ENCODE peak calls at places on chromosome 3, in ten cellular contexts. B is psoas muscle; I is Caco-2; D is left ventricle myocardium inferior; G is aorta; X is CD4-positive, CD25-positive, alpha-beta regulatory T cell; P is AG09309; T is fibroblast of pulmonary artery; C is HL-60; W is endodermal cell. K is an unnamed sample.

GRCh38 chr3:132083583-132084372 is 49.0 kb upstream of the CPNE4 start:
- DNase-seq in B (no peak), I (no peak), D (no peak), G (no peak), X (no peak), P (peak; percentile 8), T (peak; percentile 93), C (no peak), W (peak; percentile 39), K (peak; percentile 75)

GRCh38 chr3:15585111-15585844 is 16.1 kb downstream of the HACL1 start:
- DNase-seq in B (no peak), I (no peak), D (no peak), G (peak; percentile 48), X (no peak), P (no peak), T (no peak), C (no peak), W (no peak), K (no peak)

GRCh38 chr3:139127101-139127500 is 82.4 kb upstream of the PRR23C start:
- DNase-seq in B (no peak), I (no peak), D (no peak), G (no peak), X (no peak), P (peak; percentile 37), T (peak; percentile 18), C (no peak), W (no peak), K (peak; percentile 89)

GRCh38 chr3:156547637-156548036 is 7.3 kb downstream of the SSR3 start:
- DNase-seq in B (no peak), I (no peak), D (no peak), G (no peak), X (no peak), P (no peak), T (peak; percentile 68), C (no peak), W (no peak), K (no peak)

GRCh38 chr3:139234491-139234890 is 109.3 kb upstream of the MRPS22 start:
- DNase-seq in B (no peak), I (no peak), D (no peak), G (no peak), X (no peak), P (no peak), T (no peak), C (no peak), W (no peak), K (no peak)

GRCh38 chr3:196013587-196014487 is 68.1 kb downstream of the TFRC start:
- DNase-seq in B (no peak), I (no peak), D (no peak), G (no peak), X (no peak), P (no peak), T (no peak), C (no peak), W (no peak), K (no peak)

GRCh38 chr3:53570709-53571108 is 76.3 kb downstream of the CACNA1D start:
- DNase-seq in B (no peak), I (peak; percentile 11), D (no peak), G (no peak), X (no peak), P (no peak), T (no peak), C (no peak), W (peak; percentile 19), K (peak; percentile 58)

GRCh38 chr3:128378631-128379347 is 87.9 kb downstream of the DNAJB8 start:
- DNase-seq in B (peak; percentile 59), I (no peak), D (peak; percentile 53), G (peak; percentile 65), X (no peak), P (no peak), T (peak; percentile 26), C (no peak), W (no peak), K (peak; percentile 71)

GRCh38 chr3:97350976-97351375 is 413.6 kb upstream of the ARL6 start:
- DNase-seq in B (no peak), I (no peak), D (no peak), G (no peak), X (no peak), P (no peak), T (no peak), C (no peak), W (no peak), K (no peak)

GRCh38 chr3:65576942-65577341 is 461.8 kb downstream of the MAGI1 start:
- DNase-seq in B (no peak), I (no peak), D (no peak), G (no peak), X (no peak), P (no peak), T (peak; percentile 31), C (no peak), W (no peak), K (peak; percentile 64)

GRCh38 chr3:159263750-159264561 is 462.1 kb downstream of the MFSD1 start:
- DNase-seq in B (no peak), I (peak; percentile 43), D (no peak), G (no peak), X (no peak), P (no peak), T (peak; percentile 69), C (no peak), W (peak; percentile 59), K (peak; percentile 74)

GRCh38 chr3:64501298-64501906 is 186.4 kb downstream of the ADAMTS9 start:
- DNase-seq in B (no peak), I (peak; percentile 67), D (no peak), G (no peak), X (no peak), P (no peak), T (no peak), C (no peak), W (no peak), K (no peak)

GRCh38 chr3:153180860-153181372 is 18.9 kb downstream of the RAP2B start:
- DNase-seq in B (no peak), I (no peak), D (no peak), G (no peak), X (no peak), P (no peak), T (no peak), C (peak; percentile 60), W (no peak), K (no peak)

GRCh38 chr3:36451816-36452215 is 71.5 kb downstream of the STAC start:
- DNase-seq in B (no peak), I (no peak), D (no peak), G (no peak), X (no peak), P (no peak), T (no peak), C (no peak), W (no peak), K (no peak)

GRCh38 chr3:161096771-161097367 is 8.3 kb downstream of the B3GALNT1 start:
- DNase-seq in B (no peak), I (peak; percentile 51), D (no peak), G (no peak), X (no peak), P (no peak), T (no peak), C (no peak), W (peak; percentile 83), K (peak; percentile 20)

GRCh38 chr3:39917060-39917773 is 107.8 kb downstream of the MYRIP start:
- DNase-seq in B (no peak), I (no peak), D (no peak), G (no peak), X (no peak), P (no peak), T (peak; percentile 24), C (no peak), W (no peak), K (peak; percentile 71)

GRCh38 chr3:30671527-30672286 is 65.3 kb downstream of the TGFBR2 start:
- DNase-seq in B (no peak), I (no peak), D (no peak), G (no peak), X (no peak), P (no peak), T (no peak), C (no peak), W (no peak), K (no peak)

GRCh38 chr3:45226206-45226915 is at the start of gene TMEM158:
- DNase-seq in B (peak; percentile 87), I (peak; percentile 73), D (peak; percentile 83), G (peak; percentile 87), X (peak; percentile 20), P (no peak), T (peak; percentile 53), C (peak; percentile 37), W (peak; percentile 93), K (peak; percentile 95)
- H3K4me3 ChIP-seq in B (peak within 1 kb of the TSS; percentile 68), I (peak within 1 kb of the TSS; percentile 44), D (peak within 1 kb of the TSS; percentile 69), G (peak within 1 kb of the TSS; percentile 96), X (peak within 1 kb of the TSS; percentile 32), P (peak within 1 kb of the TSS; percentile 52), T (peak within 1 kb of the TSS; percentile 58), C (peak within 1 kb of the TSS; percentile 39), W (peak within 1 kb of the TSS; percentile 78), K (peak within 1 kb of the TSS; percentile 89)

GRCh38 chr3:41507336-41508062 is 308.2 kb downstream of the CTNNB1 start:
- DNase-seq in B (no peak), I (no peak), D (no peak), G (no peak), X (no peak), P (no peak), T (no peak), C (no peak), W (no peak), K (no peak)
- H3K4me3 ChIP-seq in B (no peak overlapping the region), I (no peak overlapping the region), D (no peak overlapping the region), G (no peak overlapping the region), X (no peak overlapping the region), P (no peak overlapping the region), T (no peak overlapping the region), C (no peak overlapping the region), W (no peak overlapping the region), K (no peak overlapping the region)

DNA sequence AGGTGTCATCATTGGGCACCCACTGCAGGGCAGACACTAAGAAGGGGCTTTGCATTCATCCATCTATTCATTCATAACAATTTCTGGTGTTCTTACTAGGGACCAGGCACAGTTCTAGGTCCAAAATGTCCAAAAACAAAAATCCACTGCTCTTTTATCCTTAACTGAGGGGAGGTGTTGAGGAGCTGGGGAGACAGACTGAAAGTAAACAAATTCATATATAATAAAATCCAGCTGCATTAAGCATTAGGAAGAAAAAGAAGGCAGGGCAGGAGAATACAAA is 1.1 kb downstream of the EIF4E3 start:
- DNase-seq in B (no peak), I (no peak), D (no peak), G (no peak), X (no peak), P (no peak), T (no peak), C (no peak), W (no peak), K (no peak)
- H3K4me3 ChIP-seq in B (peak overlapping the region; percentile 92), I (peak overlapping the region; percentile 76), D (peak overlapping the region; percentile 74), G (peak overlapping the region; percentile 93), X (peak overlapping the region; percentile 97), P (no peak overlapping the region), T (peak overlapping the region; percentile 65), C (peak overlapping the region; percentile 69), W (peak overlapping the region; percentile 76), K (peak overlapping the region; percentile 58)

GRCh38 chr3:112974178-112974517 is 755 bp downstream of the CD200R1 start:
- DNase-seq in B (no peak), I (no peak), D (no peak), G (no peak), X (no peak), P (no peak), T (no peak), C (no peak), W (no peak), K (no peak)
- H3K4me3 ChIP-seq in B (peak overlapping the region; percentile 39), I (no peak overlapping the region), D (peak overlapping the region; percentile 36), G (no peak overlapping the region), X (peak overlapping the region; percentile 89), P (no peak overlapping the region), T (no peak overlapping the region), C (no peak overlapping the region), W (no peak overlapping the region), K (no peak overlapping the region)

GRCh38 chr3:143123353-143123974 is 3.9 kb downstream of the CHST2 start:
- DNase-seq in B (no peak), I (no peak), D (no peak), G (no peak), X (no peak), P (no peak), T (no peak), C (no peak), W (no peak), K (no peak)
- H3K4me3 ChIP-seq in B (no peak overlapping the region), I (no peak overlapping the region), D (peak overlapping the region; percentile 1), G (no peak overlapping the region), X (peak overlapping the region; percentile 54), P (no peak overlapping the region), T (no peak overlapping the region), C (peak overlapping the region; percentile 5), W (no peak overlapping the region), K (no peak overlapping the region)